ENCODE peak calls at places on chromosomes 7 and 10, in ten cellular contexts. L is iris pigment epithelial cell; K is RPMI7951; H is stimulated activated CD8-positive, alpha-beta memory T cell treated with anti-CD3 and anti-CD28 coated beads, Interleukin-2, amount 100 ng/mL, for 1 hour; D is heart left ventricle; I is fibroblast of mammary gland; R is left colon; A is mucosa of gallbladder; P is OCI-LY7; G is fibroblast of pulmonary artery. Y is an unnamed sample.

GRCh38 chr7:152647009-152647408 is 28.9 kb downstream of the XRCC2 start:
- DNase-seq in H (no peak), R (no peak), K (no peak), G (no peak), A (no peak), D (no peak), L (no peak), P (no peak), I (no peak), Y (no peak)

GRCh38 chr10:28633750-28634149 is 43.6 kb upstream of the BAMBI start:
- DNase-seq in P (no peak), I (no peak), R (no peak), G (no peak), H (no peak), K (peak), D (no peak), A (no peak), L (peak), Y (no peak)

GRCh38 chr7:69941077-69941476 is 342.8 kb downstream of the AUTS2 start:
- DNase-seq in G (no peak), D (no peak), K (no peak), R (no peak), H (no peak), I (no peak), P (no peak), A (no peak), L (no peak), Y (no peak)

GRCh38 chr7:72037494-72037893 is 374.6 kb downstream of the CALN1 start:
- DNase-seq in P (no peak), L (peak), I (no peak), A (no peak), R (no peak), K (no peak), H (no peak), D (no peak), G (no peak), Y (no peak)

GRCh38 chr7:39624202-39624807 is 933 bp downstream of the RALA start:
- DNase-seq in P (peak), A (no peak), H (no peak), L (no peak), D (no peak), G (peak), I (peak), K (peak), R (peak), Y (peak)

GRCh38 chr10:11678074-11678793 is 63.9 kb upstream of the ECHDC3 start:
- DNase-seq in G (peak), D (no peak), H (no peak), P (peak), A (no peak), K (peak), R (peak), L (no peak), I (peak), Y (peak)

GRCh38 chr10:78950656-78951587 is 117.8 kb upstream of the ZMIZ1 start:
- DNase-seq in D (no peak), R (no peak), A (no peak), H (no peak), K (no peak), P (no peak), I (no peak), G (no peak), L (no peak), Y (no peak)

GRCh38 chr10:119029613-119030420 is at the start of gene NANOS1:
- DNase-seq in L (peak), D (no peak), H (no peak), R (no peak), A (no peak), K (no peak), I (no peak), P (no peak), G (no peak), Y (peak)

GRCh38 chr7:100489824-100490223 is 6.1 kb downstream of the NYAP1 start:
- DNase-seq in D (peak), L (peak), I (peak), R (peak), G (peak), A (no peak), H (no peak), P (peak), K (peak), Y (peak)

GRCh38 chr7:77797734-77798393 is 370 bp downstream of the TMEM60 start:
- DNase-seq in G (peak), D (peak), H (peak), K (no peak), R (no peak), L (peak), I (no peak), P (no peak), A (no peak), Y (peak)

GRCh38 chr10:3409928-3410327 is 237.3 kb upstream of the PITRM1 start:
- DNase-seq in P (no peak), K (no peak), D (no peak), L (no peak), R (no peak), I (no peak), G (no peak), A (no peak), H (no peak), Y (no peak)

GRCh38 chr10:16779375-16779774 is 37.8 kb downstream of the RSU1 start:
- DNase-seq in K (no peak), H (no peak), A (no peak), G (no peak), P (no peak), I (no peak), R (no peak), L (no peak), D (no peak), Y (no peak)

GRCh38 chr10:24519950-24520349 is 203.7 kb downstream of the ARHGAP21 start:
- DNase-seq in H (no peak), K (no peak), I (no peak), D (no peak), G (no peak), L (no peak), A (no peak), P (no peak), R (no peak), Y (no peak)

GRCh38 chr7:123229426-123229825 is 29.7 kb upstream of the SLC13A1 start:
- DNase-seq in G (no peak), K (no peak), P (no peak), A (no peak), R (no peak), D (no peak), L (no peak), I (no peak), H (no peak), Y (no peak)

GRCh38 chr10:116752563-116752962 is 10.2 kb upstream of the HSPA12A start:
- DNase-seq in G (no peak), R (no peak), H (no peak), I (peak), L (peak), P (no peak), D (no peak), A (no peak), K (no peak), Y (no peak)

GRCh38 chr10:43077421-43078171 is 727 bp downstream of the RET start:
- DNase-seq in H (no peak), P (no peak), R (no peak), I (no peak), G (no peak), K (no peak), A (no peak), D (no peak), L (peak), Y (peak)

GRCh38 chr10:35568483-35569015 is 36.6 kb upstream of the GJD4 start:
- DNase-seq in H (no peak), K (no peak), A (no peak), G (no peak), R (no peak), P (no peak), D (no peak), I (no peak), L (no peak), Y (no peak)

GRCh38 chr7:102834999-102835398 is 77.8 kb upstream of the LRRC17 start:
- DNase-seq in A (no peak), G (peak), R (no peak), D (no peak), L (peak), I (peak), K (peak), P (no peak), H (no peak), Y (peak)

GRCh38 chr7:13257661-13258060 is 570.2 kb downstream of the ARL4A start:
- DNase-seq in K (peak), A (no peak), P (no peak), R (no peak), I (peak), H (no peak), D (no peak), L (peak), G (no peak), Y (peak)

GRCh38 chr7:38744746-38745145 is 113.6 kb upstream of the AMPH start:
- DNase-seq in P (no peak), I (peak), A (no peak), G (peak), L (peak), R (no peak), D (no peak), H (no peak), K (peak), Y (peak)

GRCh38 chr10:132850896-132851295 is 64.9 kb upstream of the NKX6-2 start:
- DNase-seq in G (no peak), P (no peak), L (no peak), R (peak), H (no peak), K (no peak), A (no peak), D (no peak), I (no peak), Y (no peak)

GRCh38 chr10:89301231-89301630 is 615 bp upstream of the IFIT2 start:
- DNase-seq in A (no peak), L (peak), I (peak), K (peak), P (peak), D (no peak), R (no peak), H (no peak), G (peak), Y (peak)